ENCODE peak calls at places on chromosomes 3 and 15, in ten cellular contexts. U is heart left ventricle, W is AG04450, K is vagina, T is BE2C, O is A549, I is Peyer's patch, V is A673, R is esophagus squamous epithelium, X is breast epithelium. H is an unnamed sample.

GRCh38 chr3:184171562-184171961 is 3.1 kb upstream of the AP2M1 start:
- DNase-seq in U (peak), W (no peak), K (no peak), T (no peak), O (no peak), I (no peak), V (peak), R (no peak), X (no peak), H (no peak)

GRCh38 chr15:45372032-45372995 is 6.0 kb downstream of the GATM start:
- DNase-seq in U (no peak), W (no peak), K (no peak), T (no peak), O (no peak), I (no peak), V (no peak), R (no peak), X (no peak), H (no peak)

GRCh38 chr3:55434789-55435188 is 52.3 kb downstream of the WNT5A start:
- DNase-seq in U (no peak), W (no peak), K (no peak), T (no peak), O (peak), I (peak), V (peak), R (no peak), X (no peak), H (no peak)

GRCh38 chr15:100727291-100727851 is 125.0 kb downstream of the ASB7 start:
- DNase-seq in U (no peak), W (no peak), K (peak), T (no peak), O (no peak), I (no peak), V (no peak), R (no peak), X (peak), H (peak)

GRCh38 chr3:17120115-17120514 is 235.4 kb downstream of the PLCL2 start:
- DNase-seq in U (no peak), W (no peak), K (no peak), T (no peak), O (no peak), I (no peak), V (no peak), R (no peak), X (no peak), H (no peak)

GRCh38 chr3:195558602-195559001 is 15.5 kb upstream of the PPP1R2 start:
- DNase-seq in U (no peak), W (no peak), K (no peak), T (no peak), O (peak), I (peak), V (peak), R (no peak), X (no peak), H (no peak)

GRCh38 chr3:165156757-165157156 is 39.4 kb downstream of the SLITRK3 start:
- DNase-seq in U (no peak), W (no peak), K (no peak), T (no peak), O (no peak), I (no peak), V (no peak), R (no peak), X (no peak), H (no peak)

GRCh38 chr3:56428667-56429066 is 39.6 kb downstream of the ERC2 start:
- DNase-seq in U (no peak), W (no peak), K (no peak), T (no peak), O (no peak), I (no peak), V (no peak), R (no peak), X (no peak), H (no peak)

GRCh38 chr3:117671707-117672318 is 962.2 kb downstream of the TUSC7 start:
- DNase-seq in U (peak), W (no peak), K (no peak), T (peak), O (no peak), I (no peak), V (no peak), R (no peak), X (no peak), H (no peak)

GRCh38 chr3:94794563-94794962 is 731.7 kb downstream of the NSUN3 start:
- DNase-seq in U (no peak), W (no peak), K (no peak), T (no peak), O (no peak), I (no peak), V (no peak), R (no peak), X (no peak), H (no peak)

GRCh38 chr3:79724206-79724605 is 43.6 kb downstream of the ROBO1 start:
- DNase-seq in U (no peak), W (no peak), K (no peak), T (peak), O (peak), I (no peak), V (peak), R (no peak), X (no peak), H (no peak)

GRCh38 chr15:35090104-35090807 is 5.2 kb upstream of the NANOGP8 start:
- DNase-seq in U (no peak), W (no peak), K (no peak), T (no peak), O (no peak), I (no peak), V (no peak), R (no peak), X (no peak), H (no peak)

GRCh38 chr3:60575726-60576272 is 675.5 kb downstream of the FHIT start:
- DNase-seq in U (no peak), W (no peak), K (no peak), T (no peak), O (no peak), I (no peak), V (no peak), R (no peak), X (no peak), H (no peak)

GRCh38 chr15:67201136-67201535 is 53.3 kb downstream of the AAGAB start:
- DNase-seq in U (no peak), W (no peak), K (no peak), T (no peak), O (no peak), I (no peak), V (no peak), R (no peak), X (no peak), H (no peak)

GRCh38 chr3:80993241-80993945 is 768.1 kb downstream of the GBE1 start:
- DNase-seq in U (no peak), W (no peak), K (no peak), T (no peak), O (no peak), I (no peak), V (no peak), R (no peak), X (no peak), H (no peak)

GRCh38 chr3:30505866-30506517 is 100.4 kb upstream of the TGFBR2 start:
- DNase-seq in U (no peak), W (no peak), K (no peak), T (no peak), O (no peak), I (no peak), V (no peak), R (no peak), X (no peak), H (no peak)

GRCh38 chr3:9669720-9670432 is 20.6 kb downstream of the MTMR14 start:
- DNase-seq in U (peak), W (no peak), K (no peak), T (no peak), O (no peak), I (no peak), V (no peak), R (no peak), X (no peak), H (no peak)

GRCh38 chr3:127162947-127163645 is 29.8 kb upstream of the PRR23E start:
- DNase-seq in U (no peak), W (no peak), K (no peak), T (no peak), O (no peak), I (no peak), V (peak), R (no peak), X (no peak), H (peak)

GRCh38 chr3:187987162-187987561 is 166.8 kb upstream of the LPP start:
- DNase-seq in U (no peak), W (no peak), K (no peak), T (no peak), O (no peak), I (no peak), V (no peak), R (no peak), X (no peak), H (no peak)
- H3K4me3 ChIP-seq in U (no peak), W (no peak), K (no peak), T (no peak), O (no peak), I (no peak), V (no peak), R (no peak), X (no peak), H (no peak)

GRCh38 chr3:148962513-148962912 is 28.8 kb upstream of the GYG1 start:
- DNase-seq in U (no peak), W (peak), K (no peak), T (no peak), O (peak), I (no peak), V (peak), R (no peak), X (no peak), H (no peak)
- TF ChIP-seq CTCF in U (no peak), W (peak), K (no peak), T (no peak), O (peak), I (no peak), V (no peak), R (no peak), X (no peak), H (no peak)

DNA sequence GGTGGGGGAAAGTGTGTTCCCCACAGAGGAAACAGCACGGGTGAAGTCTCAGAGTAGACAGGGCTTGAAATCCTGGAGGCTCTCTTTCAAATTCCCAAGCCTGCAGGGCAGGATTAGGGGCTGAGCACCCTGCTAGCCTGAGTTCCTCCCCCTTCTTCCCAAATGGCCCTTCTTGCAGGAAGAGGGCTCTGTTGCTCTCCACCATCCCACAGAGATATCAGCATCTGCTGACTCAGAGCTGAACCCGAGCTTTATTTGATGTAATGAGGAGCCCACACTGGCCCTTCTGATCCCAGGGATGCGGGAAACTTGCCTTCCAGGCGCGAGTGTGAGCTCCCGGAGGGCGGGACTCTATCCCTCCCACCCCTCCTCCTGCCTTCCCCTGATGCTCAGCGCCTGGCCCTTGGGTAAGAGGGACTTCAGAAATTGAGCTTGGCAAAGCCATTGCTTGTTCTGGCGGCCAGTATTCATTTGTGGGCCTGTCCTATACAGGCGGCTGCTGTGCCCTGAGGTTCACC is 1.4 kb upstream of the STRA6 start:
- DNase-seq in U (no peak), W (no peak), K (no peak), T (peak), O (no peak), I (no peak), V (peak), R (no peak), X (peak), H (peak)
- H3K4me3 ChIP-seq in U (no peak), W (no peak), K (no peak), T (peak), O (peak), I (no peak), V (no peak), R (no peak), X (no peak), H (no peak)

DNA sequence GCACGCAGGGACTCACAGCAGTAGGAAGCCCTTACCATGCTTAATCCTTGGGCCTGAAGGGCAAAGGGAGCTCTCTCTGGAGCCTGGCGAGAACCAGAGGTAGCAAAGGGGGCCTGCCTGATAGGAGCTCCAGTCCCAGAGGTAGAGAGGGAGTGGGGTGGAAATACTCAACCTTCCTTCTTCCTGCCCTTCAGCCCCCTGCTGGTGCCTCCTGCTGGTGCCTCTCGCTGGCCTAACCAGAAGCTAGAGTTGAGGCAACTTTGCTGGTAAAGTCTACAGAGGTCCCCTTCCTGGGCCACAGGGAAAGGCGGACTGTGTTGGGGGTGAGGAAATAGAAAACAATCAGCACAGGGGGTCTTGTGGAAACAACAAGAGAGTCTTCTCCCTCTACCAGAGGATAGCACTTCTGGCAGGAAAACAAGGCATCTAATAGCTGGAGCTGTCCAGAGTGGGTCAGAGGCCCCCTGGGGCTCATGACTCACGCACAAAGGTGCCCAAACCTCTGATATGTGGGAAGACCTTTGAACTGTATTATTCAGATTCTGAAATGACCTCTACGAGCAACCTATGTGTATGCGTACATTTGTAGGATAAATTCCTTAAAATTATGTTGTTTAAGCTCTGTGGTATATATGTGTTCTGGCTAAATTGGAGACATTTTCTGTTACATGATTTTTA is 133.8 kb downstream of the LRRC28 start:
- DNase-seq in U (no peak), W (no peak), K (no peak), T (no peak), O (no peak), I (no peak), V (no peak), R (no peak), X (no peak), H (no peak)
- TF ChIP-seq CTCF in U (peak), W (no peak), K (no peak), T (peak), O (no peak), I (no peak), V (peak), R (no peak), X (no peak), H (no peak)

GRCh38 chr15:43749690-43750345 is 3.6 kb downstream of the PDIA3 start:
- DNase-seq in U (no peak), W (no peak), K (no peak), T (no peak), O (no peak), I (peak), V (no peak), R (no peak), X (no peak), H (no peak)
- H3K4me3 ChIP-seq in U (peak), W (peak), K (no peak), T (no peak), O (no peak), I (peak), V (no peak), R (peak), X (peak), H (no peak)

GRCh38 chr3:7602297-7602696 is 741.4 kb downstream of the GRM7 start:
- DNase-seq in U (no peak), W (no peak), K (no peak), T (no peak), O (no peak), I (no peak), V (no peak), R (no peak), X (no peak), H (no peak)

GRCh38 chr3:7607083-7607482 is 746.2 kb downstream of the GRM7 start:
- DNase-seq in U (no peak), W (no peak), K (no peak), T (no peak), O (no peak), I (no peak), V (no peak), R (no peak), X (no peak), H (no peak)

GRCh38 chr3:7610634-7611033 is 749.7 kb downstream of the GRM7 start:
- DNase-seq in U (no peak), W (no peak), K (no peak), T (no peak), O (no peak), I (no peak), V (no peak), R (no peak), X (no peak), H (no peak)

DNA sequence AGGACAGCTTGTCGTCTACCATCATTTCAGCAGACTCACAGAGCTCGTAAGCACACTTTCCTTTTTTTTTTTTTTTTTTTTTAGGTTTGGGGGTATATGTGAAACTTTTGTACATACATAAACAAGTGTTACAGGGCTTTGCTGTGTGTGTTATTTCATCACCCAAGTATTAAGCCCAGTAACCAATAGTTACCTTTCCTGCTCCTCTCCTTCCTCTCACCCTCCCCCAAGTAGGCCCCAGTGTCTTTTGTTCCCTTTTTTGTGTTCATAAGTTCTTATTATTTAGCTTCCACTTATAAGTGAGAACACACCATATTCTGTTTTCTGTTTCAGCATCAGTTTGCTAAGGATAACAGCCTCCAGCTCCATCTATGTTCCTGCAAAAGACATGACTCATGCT is 746.8 kb downstream of the GRM7 start:
- DNase-seq in U (no peak), W (no peak), K (no peak), T (no peak), O (no peak), I (no peak), V (no peak), R (no peak), X (no peak), H (no peak)
- TF ChIP-seq CTCF in U (no peak), W (no peak), K (no peak), T (no peak), O (no peak), I (no peak), V (no peak), R (no peak), X (no peak), H (no peak)

GRCh38 chr3:186192823-186193222 is 83.9 kb upstream of the ETV5 start:
- DNase-seq in U (no peak), W (no peak), K (no peak), T (no peak), O (no peak), I (no peak), V (no peak), R (no peak), X (no peak), H (no peak)

GRCh38 chr3:186198442-186198841 is 89.6 kb upstream of the ETV5 start:
- DNase-seq in U (no peak), W (no peak), K (no peak), T (no peak), O (no peak), I (no peak), V (no peak), R (no peak), X (no peak), H (no peak)

GRCh38 chr3:186189492-186189891 is 80.6 kb upstream of the ETV5 start:
- DNase-seq in U (no peak), W (no peak), K (no peak), T (no peak), O (no peak), I (no peak), V (no peak), R (no peak), X (no peak), H (no peak)

GRCh38 chr3:186194451-186194811 is 85.5 kb upstream of the ETV5 start:
- DNase-seq in U (no peak), W (no peak), K (no peak), T (no peak), O (no peak), I (no peak), V (no peak), R (no peak), X (no peak), H (no peak)

GRCh38 chr3:186193534-186194450 is 84.9 kb upstream of the ETV5 start:
- DNase-seq in U (peak), W (no peak), K (no peak), T (no peak), O (no peak), I (no peak), V (no peak), R (no peak), X (no peak), H (no peak)
- H3K4me3 ChIP-seq in U (peak), W (peak), K (peak), T (no peak), O (no peak), I (peak), V (no peak), R (peak), X (peak), H (peak)

DNA sequence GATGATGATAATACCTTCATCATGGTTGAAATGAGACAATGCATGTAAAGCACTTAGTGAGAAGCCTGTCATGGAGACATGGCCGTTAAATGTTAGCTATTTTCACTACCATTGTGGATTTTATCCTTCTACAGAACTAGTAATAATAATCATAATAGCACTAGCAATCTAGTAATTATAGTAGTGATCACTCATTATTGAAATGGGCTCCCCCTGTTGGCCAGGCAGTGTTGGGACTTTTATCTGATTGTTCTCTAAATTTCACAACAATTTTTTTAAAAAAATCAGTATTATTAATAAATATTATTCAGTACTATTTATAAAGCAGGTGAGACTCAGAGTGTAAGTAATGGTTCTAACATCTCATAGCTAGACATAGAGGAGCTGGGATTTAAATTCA is 396.3 kb downstream of the IL5RA start:
- DNase-seq in U (no peak), W (no peak), K (no peak), T (peak), O (no peak), I (no peak), V (no peak), R (no peak), X (no peak), H (no peak)
- TF ChIP-seq CTCF in U (no peak), W (peak), K (no peak), T (peak), O (peak), I (peak), V (peak), R (no peak), X (no peak), H (no peak)

GRCh38 chr3:182979103-182979697 is 1.1 kb downstream of the DCUN1D1 start:
- DNase-seq in U (no peak), W (no peak), K (no peak), T (no peak), O (no peak), I (no peak), V (no peak), R (no peak), X (no peak), H (no peak)
- H3K4me3 ChIP-seq in U (peak), W (peak), K (peak), T (peak), O (peak), I (peak), V (peak), R (peak), X (peak), H (peak)

H was measured in coronary artery.